ENCODE peak calls at places on chromosome 6, in seven cellular contexts. P, A, S, J, H, G and D are unnamed samples.

GRCh38 chr6:144151010-144151727 is 852 bp downstream of the STX11 start:
- DNase-seq in P (peak), A (peak), S (peak), J (peak), H (no peak), G (peak), D (peak)

GRCh38 chr6:22279427-22279826 is 17.4 kb downstream of the PRL start:
- DNase-seq in P (no peak), A (no peak), S (no peak), J (no peak), H (no peak), G (no peak), D (no peak)

GRCh38 chr6:145629478-145629877 is 105.8 kb downstream of the EPM2A start:
- DNase-seq in P (no peak), A (no peak), S (no peak), J (no peak), H (no peak), G (no peak), D (no peak)

GRCh38 chr6:41502607-41503434 is 43.4 kb upstream of the FOXP4 start:
- DNase-seq in P (peak), A (no peak), S (no peak), J (peak), H (no peak), G (no peak), D (no peak)

GRCh38 chr6:135782517-135782916 is 69.0 kb upstream of the PDE7B start:
- DNase-seq in P (no peak), A (no peak), S (peak), J (no peak), H (no peak), G (no peak), D (no peak)

GRCh38 chr6:137111296-137112066 is 62.0 kb downstream of the IL22RA2 start:
- DNase-seq in P (no peak), A (no peak), S (no peak), J (no peak), H (no peak), G (peak), D (no peak)

GRCh38 chr6:133369755-133370154 is 128.6 kb downstream of the EYA4 start:
- DNase-seq in P (no peak), A (no peak), S (no peak), J (no peak), H (no peak), G (no peak), D (no peak)

GRCh38 chr6:149723771-149724417 is 6.0 kb upstream of the LATS1 start:
- DNase-seq in P (peak), A (peak), S (peak), J (peak), H (peak), G (peak), D (peak)

GRCh38 chr6:53161481-53162009 is 12.9 kb upstream of the GCM1 start:
- DNase-seq in P (no peak), A (peak), S (peak), J (no peak), H (no peak), G (no peak), D (no peak)

GRCh38 chr6:96236471-96236870 is 220.7 kb downstream of the FUT9 start:
- DNase-seq in P (no peak), A (no peak), S (no peak), J (no peak), H (no peak), G (no peak), D (no peak)

GRCh38 chr6:148887181-148887580 is 140.4 kb downstream of the UST start:
- DNase-seq in P (no peak), A (no peak), S (no peak), J (no peak), H (no peak), G (peak), D (no peak)

GRCh38 chr6:50288241-50288640 is 238.5 kb upstream of the DEFB112 start:
- DNase-seq in P (no peak), A (no peak), S (no peak), J (no peak), H (no peak), G (no peak), D (no peak)

GRCh38 chr6:15981956-15982355 is 146.9 kb upstream of the MYLIP start:
- DNase-seq in P (no peak), A (no peak), S (no peak), J (no peak), H (no peak), G (no peak), D (no peak)

GRCh38 chr6:100381111-100381510 is 83.6 kb downstream of the SIM1 start:
- DNase-seq in P (no peak), A (no peak), S (peak), J (no peak), H (no peak), G (no peak), D (no peak)

GRCh38 chr6:72111611-72112010 is 225.3 kb downstream of the RIMS1 start:
- DNase-seq in P (no peak), A (no peak), S (no peak), J (peak), H (no peak), G (no peak), D (no peak)

GRCh38 chr6:122894791-122895190 is 101.2 kb upstream of the CLVS2 start:
- DNase-seq in P (no peak), A (no peak), S (no peak), J (no peak), H (no peak), G (no peak), D (no peak)

GRCh38 chr6:31785475-31785874 is 8.3 kb upstream of the VWA7 start:
- DNase-seq in P (no peak), A (no peak), S (no peak), J (no peak), H (no peak), G (no peak), D (no peak)